ENCODE peak calls at places on chromosomes 5 and 9, in four cellular contexts. U, C, R and L are unnamed samples.

GRCh38 chr5:172545291-172545761 is 91.0 kb upstream of the SH3PXD2B start:
- DNase-seq in U (no peak), C (no peak), R (no peak), L (no peak)

GRCh38 chr5:78757269-78758053 is 108.9 kb upstream of the LHFPL2 start:
- DNase-seq in U (no peak), C (no peak), R (no peak), L (no peak)

GRCh38 chr5:22504411-22504810 is 348.7 kb downstream of the CDH12 start:
- DNase-seq in U (no peak), C (no peak), R (no peak), L (no peak)

GRCh38 chr9:81480828-81481604 is 208.3 kb downstream of the TLE1 start:
- DNase-seq in U (no peak), C (no peak), R (no peak), L (no peak)

GRCh38 chr5:107295914-107296313 is 374.8 kb downstream of the EFNA5 start:
- DNase-seq in U (no peak), C (no peak), R (no peak), L (no peak)

GRCh38 chr5:109476292-109476691 is 66.5 kb upstream of the PJA2 start:
- DNase-seq in U (no peak), C (no peak), R (no peak), L (no peak)

GRCh38 chr5:178278358-178279023 is 45.9 kb upstream of the PHYKPL start:
- DNase-seq in U (no peak), C (no peak), R (no peak), L (no peak)

GRCh38 chr9:135772056-135773042 is 70.4 kb downstream of the KCNT1 start:
- DNase-seq in U (no peak), C (no peak), R (no peak), L (no peak)

GRCh38 chr9:36906492-36906891 is 127.6 kb downstream of the PAX5 start:
- DNase-seq in U (no peak), C (no peak), R (no peak), L (no peak)

GRCh38 chr9:36961568-36962360 is 72.3 kb downstream of the PAX5 start:
- DNase-seq in U (no peak), C (no peak), R (no peak), L (no peak)

GRCh38 chr9:116103976-116104820 is 49.4 kb upstream of the PAPPA start:
- DNase-seq in U (no peak), C (no peak), R (no peak), L (no peak)

GRCh38 chr9:86200599-86201162 is 58.8 kb downstream of the C9orf153 start:
- DNase-seq in U (peak), C (no peak), R (no peak), L (no peak)

GRCh38 chr5:173627271-173627670 is 10.8 kb upstream of the BOD1 start:
- DNase-seq in U (no peak), C (no peak), R (no peak), L (no peak)

GRCh38 chr9:85359161-85359560 is 382.6 kb downstream of the AGTPBP1 start:
- DNase-seq in U (no peak), C (no peak), R (no peak), L (no peak)

GRCh38 chr9:2787065-2787464 is 56.8 kb downstream of the PUM3 start:
- DNase-seq in U (no peak), C (no peak), R (no peak), L (no peak)

GRCh38 chr5:139445325-139446170 is 6.2 kb upstream of the DNAJC18 start:
- DNase-seq in U (no peak), C (no peak), R (peak), L (no peak)

GRCh38 chr5:10533218-10533617 is 30.7 kb upstream of the ANKRD33B start:
- DNase-seq in U (no peak), C (no peak), R (peak), L (no peak)

GRCh38 chr5:139639619-139640431 is 8.3 kb upstream of the CXXC5 start:
- DNase-seq in U (peak), C (peak), R (no peak), L (no peak)

GRCh38 chr9:99822096-99822595 is 461 bp downstream of the NR4A3 start:
- DNase-seq in U (peak), C (no peak), R (peak), L (no peak)

GRCh38 chr5:170623576-170624181 is 119.9 kb downstream of the KCNIP1 start:
- DNase-seq in U (no peak), C (peak), R (peak), L (peak)

GRCh38 chr5:153209016-153209415 is 281.5 kb upstream of the GRIA1 start:
- DNase-seq in U (no peak), C (no peak), R (no peak), L (no peak)

GRCh38 chr5:36492998-36493655 is 113.3 kb upstream of the SLC1A3 start:
- DNase-seq in U (no peak), C (no peak), R (no peak), L (no peak)

GRCh38 chr9:126146254-126147145 is 180.1 kb upstream of the MVB12B start:
- DNase-seq in U (peak), C (peak), R (peak), L (peak)

GRCh38 chr5:68251804-68252648 is 36.5 kb downstream of the PIK3R1 start:
- DNase-seq in U (no peak), C (no peak), R (no peak), L (no peak)

GRCh38 chr9:137761032-137761431 is 116.5 kb upstream of the CACNA1B start:
- DNase-seq in U (peak), C (no peak), R (no peak), L (no peak)

GRCh38 chr5:95846554-95847260 is 24.2 kb upstream of the GLRX start:
- DNase-seq in U (peak), C (peak), R (peak), L (peak)

GRCh38 chr9:35570709-35571108 is 34.4 kb upstream of the TESK1 start:
- DNase-seq in U (no peak), C (no peak), R (no peak), L (no peak)

GRCh38 chr9:35566417-35566816 is 38.6 kb upstream of the TESK1 start:
- DNase-seq in U (no peak), C (no peak), R (no peak), L (no peak)

GRCh38 chr9:35569206-35569605 is 35.9 kb upstream of the TESK1 start:
- DNase-seq in U (peak), C (no peak), R (no peak), L (no peak)

GRCh38 chr9:35571113-35571512 is 33.9 kb upstream of the TESK1 start:
- DNase-seq in U (no peak), C (no peak), R (no peak), L (no peak)

DNA sequence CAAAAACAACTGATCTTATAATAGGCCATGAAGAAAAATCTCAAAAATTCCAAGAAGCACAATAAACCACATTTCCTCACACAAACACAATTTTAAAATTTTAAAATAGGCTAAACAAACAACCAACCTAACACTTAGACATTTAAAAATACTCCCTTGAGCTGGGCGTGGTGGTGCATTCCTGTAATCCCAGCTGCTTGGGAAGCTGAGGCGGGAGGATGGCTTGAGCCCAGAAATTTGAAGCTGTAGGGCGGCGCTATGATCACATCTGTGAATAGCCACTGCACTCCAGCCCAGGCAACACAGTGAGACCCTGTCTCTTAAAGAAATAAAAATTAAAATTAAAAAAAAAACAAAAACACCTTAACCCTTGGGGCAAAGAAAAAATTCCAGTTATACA is 36.9 kb upstream of the TESK1 start:
- DNase-seq in U (no peak), C (no peak), R (no peak), L (no peak)
- TF ChIP-seq CTCF in U (no peak), C (no peak), R (no peak), L (no peak)

GRCh38 chr9:108953983-108954574 is 19.9 kb downstream of the ABITRAM start:
- DNase-seq in U (peak), C (no peak), R (peak), L (no peak)
- TF ChIP-seq CTCF in U (peak), C (peak), R (peak), L (peak)

DNA sequence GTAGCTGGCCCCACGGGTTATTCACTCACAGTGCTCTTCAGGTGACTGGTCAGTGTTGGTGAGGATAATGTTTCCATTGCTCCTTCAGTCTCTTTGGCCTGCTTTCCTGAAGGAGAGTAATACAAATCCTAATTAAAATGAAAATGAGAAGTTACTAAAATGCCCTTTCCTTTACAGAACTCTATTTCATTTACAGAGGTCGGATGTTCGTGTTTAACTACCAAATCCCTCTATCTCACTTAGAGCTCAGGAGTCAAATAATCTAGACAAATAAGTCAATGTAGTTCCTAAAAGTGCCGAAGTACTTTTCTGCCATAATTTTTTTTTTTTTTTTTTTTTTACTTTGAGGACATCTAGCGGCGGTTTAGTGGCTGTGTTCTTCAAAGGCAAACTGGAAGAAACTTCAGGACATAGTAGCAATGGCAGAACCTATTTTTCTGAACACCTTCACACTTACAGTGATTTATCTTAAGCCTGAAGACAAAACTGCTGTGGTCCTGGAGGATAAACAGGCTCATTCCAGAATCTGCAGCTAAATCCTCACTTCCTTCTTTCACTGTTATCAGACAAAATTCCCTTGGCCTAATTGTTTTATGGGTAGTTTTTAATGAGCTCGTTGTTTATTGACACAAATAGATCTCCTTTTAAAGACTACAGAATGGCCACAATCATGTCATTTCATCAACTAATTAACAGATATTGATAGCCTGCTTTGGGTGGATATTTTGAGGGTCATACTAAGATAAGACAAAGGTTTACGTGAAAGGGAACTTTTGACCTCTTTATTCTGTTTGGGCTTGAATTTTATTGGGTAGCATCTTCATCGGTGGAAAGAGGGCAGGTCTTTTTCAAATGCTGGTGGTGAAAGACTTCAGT is 207.6 kb upstream of the DMRTA1 start:
- DNase-seq in U (peak), C (no peak), R (peak), L (no peak)
- TF ChIP-seq CTCF in U (peak), C (peak), R (peak), L (peak)

DNA sequence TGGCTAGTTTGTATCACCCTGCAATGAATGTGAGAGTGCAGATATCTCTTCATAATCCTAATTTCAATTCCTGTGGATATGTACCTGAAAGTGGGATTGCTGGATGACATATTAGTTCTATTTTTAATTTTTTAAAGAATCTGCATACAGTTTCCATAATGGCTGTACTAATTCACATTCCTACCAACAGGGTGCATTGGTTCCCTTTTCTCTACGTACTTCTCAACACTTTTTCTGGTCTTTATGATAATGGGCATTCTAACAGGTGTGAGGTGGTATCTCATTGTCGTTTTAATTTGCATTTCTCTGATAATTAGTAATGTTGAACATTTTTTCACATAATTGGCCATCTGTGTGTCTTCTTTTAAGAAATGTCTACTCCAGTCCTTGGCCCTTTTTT is 927.5 kb downstream of the DTWD2 start:
- DNase-seq in U (no peak), C (no peak), R (no peak), L (no peak)
- TF ChIP-seq CTCF in U (no peak), C (peak), R (no peak), L (peak)

GRCh38 chr5:150142189-150142788 is 13.4 kb downstream of the PDGFRB start:
- DNase-seq in U (no peak), C (no peak), R (no peak), L (no peak)

GRCh38 chr5:150139334-150139733 is 16.3 kb downstream of the PDGFRB start:
- DNase-seq in U (no peak), C (no peak), R (no peak), L (no peak)

GRCh38 chr5:150141544-150142188 is 14.0 kb downstream of the PDGFRB start:
- DNase-seq in U (no peak), C (no peak), R (no peak), L (no peak)

GRCh38 chr5:150138551-150139265 is 16.9 kb downstream of the PDGFRB start:
- DNase-seq in U (no peak), C (no peak), R (peak), L (peak)

GRCh38 chr5:150140830-150141229 is 14.8 kb downstream of the PDGFRB start:
- DNase-seq in U (no peak), C (no peak), R (no peak), L (no peak)
- TF ChIP-seq CTCF in U (no peak), C (no peak), R (no peak), L (no peak)

GRCh38 chr9:131347376-131348020 is 46.4 kb upstream of the PRRC2B start:
- DNase-seq in U (no peak), C (no peak), R (no peak), L (no peak)

GRCh38 chr9:131349522-131349880 is 44.4 kb upstream of the PRRC2B start:
- DNase-seq in U (no peak), C (no peak), R (no peak), L (no peak)

GRCh38 chr9:131346559-131346958 is 47.3 kb upstream of the PRRC2B start:
- DNase-seq in U (no peak), C (no peak), R (no peak), L (no peak)

GRCh38 chr9:131349881-131350563 is 43.9 kb upstream of the PRRC2B start:
- DNase-seq in U (peak), C (peak), R (peak), L (peak)

GRCh38 chr9:131348631-131349521 is 45.0 kb upstream of the PRRC2B start:
- DNase-seq in U (no peak), C (no peak), R (no peak), L (no peak)
- TF ChIP-seq CTCF in U (no peak), C (no peak), R (peak), L (peak)

DNA sequence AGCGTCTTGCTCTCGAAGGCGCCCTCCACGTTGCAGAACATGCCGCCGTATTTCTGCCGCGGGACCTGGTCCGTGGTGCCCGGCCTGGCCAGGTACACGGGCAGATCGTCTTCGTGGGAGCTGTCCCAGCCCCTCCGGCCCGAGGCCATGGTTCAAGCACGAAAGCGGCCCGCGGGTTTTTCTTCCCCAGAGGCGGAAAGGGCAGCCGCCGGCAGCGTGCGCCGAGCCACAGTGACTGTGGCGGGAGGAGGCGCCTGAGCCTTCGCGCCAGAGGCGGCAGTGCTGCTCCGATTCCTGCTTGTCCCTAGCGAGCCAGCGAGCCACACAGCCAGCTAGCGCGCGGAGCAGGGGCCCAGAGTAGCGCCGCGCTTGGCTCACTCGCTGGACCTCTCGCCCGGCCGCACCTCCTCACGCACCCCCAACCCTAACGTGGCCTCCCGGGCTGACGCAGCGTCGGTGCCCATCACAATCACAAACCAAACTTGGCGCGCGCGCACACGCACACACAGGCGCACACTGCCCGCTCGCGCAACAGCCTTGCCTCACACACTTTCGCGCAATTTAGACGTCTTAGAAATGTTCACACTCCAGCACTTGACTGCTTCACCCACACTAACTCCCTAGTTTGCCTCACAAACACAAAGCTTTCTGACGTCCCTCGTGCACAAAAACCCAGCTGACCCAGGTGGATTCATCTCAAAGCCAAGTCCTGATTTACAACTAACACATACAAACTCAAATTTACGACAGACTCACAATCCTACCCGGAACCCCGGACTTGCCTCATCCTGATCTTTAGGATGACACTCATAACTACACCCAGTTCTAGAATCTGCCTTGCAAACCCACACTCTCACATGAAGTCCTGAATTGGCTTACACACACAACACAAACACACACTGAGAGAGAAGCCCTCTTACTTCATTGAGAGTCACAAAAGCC is at the start of gene DPYSL3:
- DNase-seq in U (no peak), C (peak), R (peak), L (peak)
- TF ChIP-seq CTCF in U (no peak), C (no peak), R (peak), L (peak)

GRCh38 chr5:38899936-38900335 is 54.1 kb downstream of the OSMR start:
- DNase-seq in U (no peak), C (no peak), R (no peak), L (no peak)
- TF ChIP-seq CTCF in U (no peak), C (no peak), R (no peak), L (no peak)